ENCODE peak calls at places on chromosomes 6 and 20, in four cellular contexts. N, D, M and L are unnamed samples.

GRCh38 chr6:73074175-73074574 is 151.1 kb downstream of the KHDC1L start:
- DNase-seq in D (no peak), M (no peak), N (no peak), L (no peak)

GRCh38 chr6:144216668-144217218 is 66.4 kb downstream of the STX11 start:
- DNase-seq in M (no peak), N (peak; percentile 76), D (no peak), L (peak; percentile 79)

GRCh38 chr6:41502607-41503434 is 43.4 kb upstream of the FOXP4 start:
- DNase-seq in D (no peak), M (no peak), N (peak; percentile 70), L (peak; percentile 45)

GRCh38 chr6:166490671-166491500 is 95.6 kb downstream of the RAMACL start:
- DNase-seq in M (no peak), D (no peak), N (no peak), L (no peak)

GRCh38 chr20:10462516-10462915 is 27.4 kb downstream of the SLX4IP start:
- DNase-seq in M (no peak), N (no peak), D (no peak), L (no peak)

GRCh38 chr20:53865905-53866786 is 204.2 kb downstream of the BCAS1 start:
- DNase-seq in M (no peak), N (peak; percentile 26), D (peak; percentile 59), L (no peak)

GRCh38 chr6:25882066-25882496 is 8.0 kb upstream of the SLC17A3 start:
- DNase-seq in M (no peak), D (no peak), N (peak; percentile 89), L (no peak)

GRCh38 chr20:9945406-9945805 is 89.4 kb upstream of the ANKEF1 start:
- DNase-seq in N (no peak), M (no peak), D (no peak), L (no peak)

GRCh38 chr20:49572857-49573256 is 4.9 kb upstream of the PTGIS start:
- DNase-seq in N (no peak), D (no peak), M (no peak), L (no peak)

GRCh38 chr6:170253226-170253909 is 37.5 kb downstream of the DLL1 start:
- DNase-seq in D (no peak), M (no peak), N (no peak), L (no peak)

GRCh38 chr6:85464722-85465150 is 14.9 kb downstream of the NT5E start:
- DNase-seq in N (no peak), M (no peak), D (no peak), L (no peak)

GRCh38 chr20:47785900-47786762 is 850 bp upstream of the SULF2 start:
- DNase-seq in M (no peak), D (peak; percentile 82), N (peak; percentile 63), L (peak; percentile 48)

GRCh38 chr6:34459899-34460593 is 5.8 kb upstream of the PACSIN1 start:
- DNase-seq in M (peak; percentile 24), N (peak; percentile 63), D (peak; percentile 59), L (peak; percentile 77)
- TF ChIP-seq TCF7 in M (no peak), N (no peak), D (no peak), L (no peak)

GRCh38 chr6:107171513-107171912 is 56.2 kb upstream of the BEND3 start:
- DNase-seq in D (no peak), M (no peak), N (no peak), L (no peak)

GRCh38 chr6:107179004-107179403 is 63.7 kb upstream of the BEND3 start:
- DNase-seq in D (no peak), N (peak; percentile 17), M (no peak), L (peak; percentile 28)

GRCh38 chr6:107173779-107174178 is 58.5 kb upstream of the BEND3 start:
- DNase-seq in D (no peak), M (no peak), N (no peak), L (no peak)
- TF ChIP-seq TCF7 in D (no peak), M (no peak), N (no peak), L (no peak)

GRCh38 chr6:150857906-150858365 is 7.6 kb upstream of the MTHFD1L start:
- DNase-seq in D (no peak), M (no peak), N (no peak), L (no peak)

GRCh38 chr6:150857062-150857905 is 8.2 kb upstream of the MTHFD1L start:
- DNase-seq in D (peak; percentile 15), N (no peak), M (no peak), L (no peak)
- TF ChIP-seq TCF7 in D (no peak), N (no peak), M (no peak), L (no peak)

GRCh38 chr20:16327606-16328005 is 245.6 kb downstream of the KIF16B start:
- DNase-seq in D (no peak), M (no peak), N (no peak), L (no peak)
- TF ChIP-seq TCF7 in D (no peak), M (no peak), N (no peak), L (no peak)

GRCh38 chr20:2088904-2089303 is 12.7 kb upstream of the STK35 start:
- DNase-seq in D (no peak), M (no peak), N (no peak), L (no peak)

GRCh38 chr20:2089447-2089846 is 12.2 kb upstream of the STK35 start:
- DNase-seq in M (no peak), D (no peak), N (no peak), L (no peak)

GRCh38 chr20:2093883-2094282 is 7.7 kb upstream of the STK35 start:
- DNase-seq in M (no peak), N (no peak), D (no peak), L (no peak)

GRCh38 chr20:2093200-2093781 is 8.3 kb upstream of the STK35 start:
- DNase-seq in D (peak; percentile 50), N (peak; percentile 71), M (no peak), L (no peak)
- TF ChIP-seq TCF7 in D (no peak), N (no peak), M (no peak), L (no peak)

GRCh38 chr6:133609404-133610270 is 279.3 kb upstream of the TCF21 start:
- DNase-seq in D (peak; percentile 88), N (no peak), M (no peak), L (no peak)
- TF ChIP-seq TCF7 in D (peak; percentile 29), N (no peak), M (no peak), L (no peak)

GRCh38 chr6:34709386-34709785 is 12.8 kb upstream of the ILRUN start:
- DNase-seq in D (no peak), M (no peak), N (no peak), L (peak; percentile 47)
- TF ChIP-seq TCF7 in D (no peak), M (no peak), N (no peak), L (no peak)

DNA sequence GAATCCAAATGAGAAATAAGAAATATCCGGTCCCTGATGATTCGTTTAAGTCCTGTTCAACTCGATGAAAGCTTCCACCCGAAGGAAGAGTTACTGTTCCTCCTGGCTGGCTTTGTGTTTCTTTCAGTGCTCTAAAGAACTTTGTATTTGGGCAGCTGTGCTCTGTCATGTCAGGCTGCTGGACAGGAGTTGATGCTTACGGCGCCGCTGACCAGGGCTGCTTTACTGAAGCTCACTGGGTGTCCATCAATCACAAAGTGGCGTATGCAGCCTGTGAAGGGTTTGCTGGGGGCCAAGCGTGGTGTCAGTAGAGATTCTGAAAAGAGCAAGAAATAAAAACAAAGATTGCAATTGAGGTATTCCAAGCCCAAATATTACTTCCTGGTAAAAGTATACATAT is 21.9 kb downstream of the FAM229B start:
- DNase-seq in D (no peak), N (no peak), M (no peak), L (no peak)
- TF ChIP-seq TCF7 in D (no peak), N (no peak), M (no peak), L (no peak)

DNA sequence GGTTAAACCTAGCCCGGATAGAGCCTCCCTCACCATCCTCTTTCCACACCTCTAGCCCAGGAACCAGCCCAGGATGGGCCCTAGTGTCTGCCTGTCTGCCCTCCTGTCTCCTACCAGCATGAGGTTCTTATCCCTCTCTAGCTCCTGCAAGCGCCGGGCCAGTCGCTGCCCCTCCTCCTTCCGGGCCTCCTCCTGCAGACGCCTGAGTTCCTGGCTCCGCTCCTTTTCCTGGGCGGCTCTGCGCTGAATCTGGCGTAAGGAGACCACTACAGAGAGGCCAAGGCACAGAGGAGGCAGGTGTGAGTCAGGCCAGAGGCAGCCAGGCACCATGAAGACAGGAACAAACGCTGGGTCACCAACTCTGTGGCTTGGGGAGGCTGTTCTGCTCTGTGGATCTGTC is 4.3 kb upstream of the PSORS1C2 start:
- DNase-seq in D (no peak), M (no peak), N (no peak), L (no peak)
- TF ChIP-seq TCF7 in D (no peak), M (no peak), N (no peak), L (no peak)